ENCODE peak calls at places on chromosome 19, in four cellular contexts. I is GM23338, Q is PC-9, T is PC-3. X is an unnamed sample. For H3K9me2, the result is how much of the 10 kb centered on the place peaks cover.

GRCh38 chr19:14480695-14481069 is 5.5 kb upstream of the PTGER1 start:
- DNase-seq in I (no peak), Q (no peak), T (no peak), X (no peak)

GRCh38 chr19:18293642-18294466 is 12.4 kb upstream of the JUND start:
- DNase-seq in I (peak), Q (no peak), T (no peak), X (no peak)

GRCh38 chr19:42132030-42132628 is at the start of gene POU2F2:
- DNase-seq in I (peak), Q (no peak), T (no peak), X (peak)

GRCh38 chr19:47619763-47620162 is 10.8 kb downstream of the BICRA start:
- DNase-seq in I (peak), Q (no peak), T (no peak), X (no peak)

GRCh38 chr19:45752639-45753038 is 16.4 kb downstream of the SIX5 start:
- DNase-seq in I (no peak), Q (no peak), T (no peak), X (no peak)

GRCh38 chr19:4604912-4605311 is 34.4 kb upstream of the TNFAIP8L1 start:
- DNase-seq in I (no peak), Q (no peak), T (no peak), X (no peak)

GRCh38 chr19:10634881-10635463 is 9.6 kb downstream of the SLC44A2 start:
- DNase-seq in I (peak), Q (no peak), T (no peak), X (no peak)

GRCh38 chr19:14555918-14556661 is 15.8 kb downstream of the NDUFB7 start:
- DNase-seq in I (no peak), Q (no peak), T (peak), X (no peak)

GRCh38 chr19:42111384-42111783 is 20.9 kb downstream of the POU2F2 start:
- DNase-seq in I (no peak), Q (no peak), T (no peak), X (no peak)

GRCh38 chr19:18507727-18508440 is 14.0 kb downstream of the ELL start:
- DNase-seq in I (no peak), Q (no peak), T (no peak), X (no peak)

GRCh38 chr19:19627716-19628498 is at the start of gene LPAR2:
- DNase-seq in I (peak), Q (peak), T (peak), X (peak)

GRCh38 chr19:3515891-3516422 is 9.8 kb downstream of the FZR1 start:
- DNase-seq in I (no peak), Q (no peak), T (no peak), X (no peak)

GRCh38 chr19:17889609-17890214 is 18.0 kb downstream of the SLC5A5 start:
- DNase-seq in I (peak), Q (peak), T (peak), X (peak)

GRCh38 chr19:1290699-1291651 is 5.3 kb downstream of the EFNA2 start:
- DNase-seq in I (no peak), Q (no peak), T (no peak), X (no peak)

GRCh38 chr19:41887711-41888382 is 4.9 kb downstream of the ARHGEF1 start:
- DNase-seq in I (peak), Q (peak), T (peak), X (no peak)

GRCh38 chr19:17873661-17874422 is 2.1 kb downstream of the SLC5A5 start:
- DNase-seq in I (peak), Q (peak), T (peak), X (peak)

GRCh38 chr19:7534531-7534980 is 961 bp upstream of the PNPLA6 start:
- DNase-seq in I (peak), Q (peak), T (peak), X (peak)

GRCh38 chr19:56176881-56177280 is 1.1 kb downstream of the GALP start:
- DNase-seq in I (no peak), Q (no peak), T (no peak), X (no peak)
- H3K9me2 ChIP-seq in I (under half), Q (under half), T (under half), X (under half)

GRCh38 chr19:28168557-28168956 is 1044.4 kb downstream of the UQCRFS1 start:
- DNase-seq in I (peak), Q (no peak), T (no peak), X (no peak)

GRCh38 chr19:28171983-28172382 is 1041.0 kb downstream of the UQCRFS1 start:
- DNase-seq in I (no peak), Q (no peak), T (no peak), X (no peak)

GRCh38 chr19:28169168-28169862 is 1043.6 kb downstream of the UQCRFS1 start:
- DNase-seq in I (peak), Q (no peak), T (no peak), X (no peak)

GRCh38 chr19:28166025-28166424 is 1046.9 kb downstream of the UQCRFS1 start:
- DNase-seq in I (no peak), Q (no peak), T (no peak), X (no peak)

GRCh38 chr19:28170066-28170465 is 1042.9 kb downstream of the UQCRFS1 start:
- DNase-seq in I (no peak), Q (no peak), T (no peak), X (no peak)
- H3K9me2 ChIP-seq in I (under half), Q (under half), T (under half), X (under half)

DNA sequence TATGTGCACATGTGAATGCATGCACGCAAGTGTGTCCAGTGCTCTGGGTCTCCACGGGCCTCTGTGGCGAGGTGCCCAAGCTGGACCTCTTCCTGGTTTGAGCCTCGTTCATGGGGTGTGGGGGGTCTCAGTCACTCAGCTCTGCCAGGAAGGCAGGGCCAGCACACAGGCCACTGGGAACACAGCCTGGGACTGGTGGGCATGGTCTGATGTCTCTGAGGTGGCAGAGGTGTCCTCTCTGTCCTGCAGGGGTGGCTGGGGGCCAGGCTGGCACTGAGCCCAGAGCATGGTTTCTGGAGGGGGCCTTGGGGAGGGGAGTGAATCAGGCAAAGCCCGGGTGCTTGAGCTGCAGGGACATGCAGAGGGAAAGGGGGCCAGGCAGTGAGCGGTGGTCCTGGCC is 9.4 kb downstream of the LRP3 start:
- DNase-seq in I (no peak), Q (no peak), T (no peak), X (no peak)
- H3K9me2 ChIP-seq in I (under half), Q (under half), T (under half), X (under half)

GRCh38 chr19:16618248-16618647 is 9.8 kb downstream of the MED26 start:
- DNase-seq in I (no peak), Q (no peak), T (no peak), X (peak)
- H3K9me2 ChIP-seq in I (under half), Q (under half), T (under half), X (under half)

GRCh38 chr19:35582760-35583159 is 3.2 kb upstream of the PMIS2 start:
- DNase-seq in I (no peak), Q (no peak), T (no peak), X (no peak)
- H3K9me2 ChIP-seq in I (under half), Q (under half), T (under half), X (under half)

DNA sequence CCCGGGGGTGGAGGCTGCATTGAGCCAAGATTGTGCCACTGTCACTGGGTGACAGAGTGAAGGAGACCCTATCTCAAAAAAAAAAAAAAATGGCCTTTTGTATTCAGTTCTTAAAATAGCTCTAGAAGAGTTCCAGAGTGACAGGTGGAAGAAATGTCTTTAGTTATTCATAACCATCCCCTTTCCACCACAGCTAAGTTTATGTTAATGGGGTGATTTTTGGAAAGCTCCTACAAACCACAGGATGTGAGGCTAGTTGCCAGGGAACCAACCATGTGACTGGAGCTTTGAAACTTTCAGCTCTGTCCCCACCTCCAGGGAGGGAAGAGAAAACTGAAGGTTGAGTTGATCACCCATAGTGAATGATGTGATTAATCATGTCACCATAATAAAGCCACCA is 6.9 kb downstream of the ZNF490 start:
- DNase-seq in I (no peak), Q (no peak), T (no peak), X (no peak)
- H3K9me2 ChIP-seq in I (under half), Q (under half), T (under half), X (under half)

X was measured in Karpas-422.